ENCODE peak calls at places on chromosomes 7 and 10, in four cellular contexts. P, V, E and T are unnamed samples.

GRCh38 chr7:44087914-44088838 is 5.8 kb upstream of the POLM start:
- DNase-seq in P (peak), V (no peak), E (peak), T (peak)

GRCh38 chr7:157851501-157852067 is 514.8 kb downstream of the DNAJB6 start:
- DNase-seq in P (no peak), V (peak), E (peak), T (peak)

GRCh38 chr7:137209151-137209822 is 134.2 kb downstream of the PTN start:
- DNase-seq in P (peak), V (no peak), E (no peak), T (no peak)

GRCh38 chr7:87599336-87599735 is 1.3 kb downstream of the ABCB1 start:
- DNase-seq in P (no peak), V (peak), E (no peak), T (no peak)

GRCh38 chr7:134886353-134887057 is 99.8 kb upstream of the AGBL3 start:
- DNase-seq in P (peak), V (no peak), E (no peak), T (no peak)

GRCh38 chr10:119849031-119849789 is 23.4 kb downstream of the MCMBP start:
- DNase-seq in P (peak), V (no peak), E (no peak), T (no peak)

GRCh38 chr10:28628184-28628893 is 49.0 kb upstream of the BAMBI start:
- DNase-seq in P (peak), V (peak), E (peak), T (peak)

GRCh38 chr10:18043148-18043547 is 91.4 kb downstream of the SLC39A12 start:
- DNase-seq in P (peak), V (no peak), E (no peak), T (no peak)

GRCh38 chr10:130769146-130770017 is 542.1 kb downstream of the TCERG1L start:
- DNase-seq in P (no peak), V (no peak), E (no peak), T (peak)

GRCh38 chr10:119095648-119096047 is 8.3 kb upstream of the DENND10 start:
- DNase-seq in P (no peak), V (no peak), E (no peak), T (no peak)

GRCh38 chr10:85858776-85859515 is 507.6 kb downstream of the GRID1 start:
- DNase-seq in P (no peak), V (no peak), E (no peak), T (no peak)

GRCh38 chr10:25336330-25336729 is 161.5 kb downstream of the GPR158 start:
- DNase-seq in P (no peak), V (no peak), E (no peak), T (no peak)

GRCh38 chr7:1541431-1542162 is 11.1 kb downstream of the MAFK start:
- DNase-seq in P (no peak), V (no peak), E (no peak), T (no peak)

GRCh38 chr10:24665001-24665400 is 58.7 kb downstream of the ARHGAP21 start:
- DNase-seq in P (no peak), V (no peak), E (no peak), T (no peak)

GRCh38 chr10:4234661-4235060 is 449.7 kb upstream of the KLF6 start:
- DNase-seq in P (peak), V (peak), E (no peak), T (no peak)

GRCh38 chr7:99949645-99950228 is 20.3 kb upstream of the GJC3 start:
- DNase-seq in P (peak), V (no peak), E (no peak), T (no peak)

GRCh38 chr7:18320971-18321567 is 174.5 kb upstream of the HDAC9 start:
- DNase-seq in P (peak), V (no peak), E (no peak), T (no peak)

GRCh38 chr10:109740436-109740835 is 182.9 kb downstream of the XPNPEP1 start:
- DNase-seq in P (peak), V (no peak), E (no peak), T (no peak)

GRCh38 chr7:120864146-120864920 is 6.4 kb upstream of the TSPAN12 start:
- DNase-seq in P (no peak), V (no peak), E (no peak), T (no peak)

GRCh38 chr10:32143302-32143847 is 87.2 kb upstream of the KIF5B start:
- DNase-seq in P (no peak), V (no peak), E (no peak), T (no peak)

GRCh38 chr7:149736478-149737360 is 36.7 kb downstream of the ZNF467 start:
- DNase-seq in P (no peak), V (no peak), E (no peak), T (no peak)

GRCh38 chr7:140640727-140641531 is at the start of gene DENND2A:
- DNase-seq in P (peak), V (no peak), E (peak), T (peak)

GRCh38 chr10:73910764-73911552 is at the start of gene PLAU:
- DNase-seq in P (no peak), V (no peak), E (no peak), T (peak)

GRCh38 chr10:121886181-121886580 is 41.6 kb downstream of the ATE1 start:
- DNase-seq in P (no peak), V (no peak), E (no peak), T (no peak)

GRCh38 chr10:38605153-38605661 is 511.1 kb downstream of the ZNF37A start:
- DNase-seq in P (no peak), V (no peak), E (no peak), T (no peak)

GRCh38 chr10:92914478-92915066 is 66.3 kb downstream of the EXOC6 start:
- DNase-seq in P (peak), V (peak), E (peak), T (peak)

GRCh38 chr10:88195841-88196240 is 332.4 kb downstream of the PTEN start:
- DNase-seq in P (no peak), V (no peak), E (no peak), T (no peak)

GRCh38 chr7:98281757-98282652 is 519 bp downstream of the BRI3 start:
- DNase-seq in P (no peak), V (peak), E (peak), T (no peak)

GRCh38 chr7:111076205-111076604 is 14.7 kb upstream of the LRRN3 start:
- DNase-seq in P (peak), V (peak), E (no peak), T (peak)

GRCh38 chr10:97333601-97334369 is 744 bp downstream of the FRAT2 start:
- DNase-seq in P (peak), V (no peak), E (no peak), T (peak)

GRCh38 chr7:106732045-106732444 is 71.1 kb upstream of the CCDC71L start:
- DNase-seq in P (no peak), V (no peak), E (no peak), T (no peak)

GRCh38 chr7:138875794-138876193 is 77.8 kb upstream of the ATP6V0A4 start:
- DNase-seq in P (peak), V (peak), E (no peak), T (no peak)

GRCh38 chr7:1748076-1748750 is 78.1 kb downstream of the ELFN1 start:
- DNase-seq in P (no peak), V (no peak), E (no peak), T (no peak)

GRCh38 chr10:67492317-67493019 is 203.5 kb downstream of the CTNNA3 start:
- DNase-seq in P (no peak), V (no peak), E (no peak), T (no peak)

GRCh38 chr7:44382459-44383300 is 57.3 kb upstream of the CAMK2B start:
- DNase-seq in P (peak), V (no peak), E (peak), T (peak)

GRCh38 chr10:125284875-125285597 is 124.7 kb upstream of the CTBP2 start:
- DNase-seq in P (no peak), V (no peak), E (no peak), T (no peak)